ENCODE peak calls at places on chromosomes 5 and 9, in four cellular contexts. G, I, K and Z are unnamed samples. For H3K4me1, the result is how much of the 10 kb centered on the place peaks cover.

GRCh38 chr5:114419941-114420340 is 58.1 kb downstream of the KCNN2 start:
- DNase-seq in G (no peak), K (no peak), I (no peak), Z (no peak)

GRCh38 chr9:89996106-89996505 is 391.3 kb downstream of the GADD45G start:
- DNase-seq in G (no peak), K (no peak), I (no peak), Z (no peak)

GRCh38 chr5:83306572-83307241 is 164.8 kb upstream of the VCAN start:
- DNase-seq in I (no peak), G (peak), K (no peak), Z (peak)

GRCh38 chr9:76510041-76510440 is 51.1 kb downstream of the GCNT1 start:
- DNase-seq in G (no peak), K (no peak), I (no peak), Z (peak)

GRCh38 chr9:94971378-94972131 is 245.1 kb downstream of the AOPEP start:
- DNase-seq in I (peak), G (no peak), K (no peak), Z (no peak)

GRCh38 chr5:28344803-28345433 is 1306.5 kb upstream of the CDH9 start:
- DNase-seq in K (no peak), G (no peak), I (peak), Z (peak)

GRCh38 chr9:133057006-133057405 is 4.8 kb upstream of the CEL start:
- DNase-seq in K (no peak), G (no peak), I (no peak), Z (no peak)

GRCh38 chr5:1521054-1521453 is 2.7 kb downstream of the LPCAT1 start:
- DNase-seq in I (peak), G (no peak), K (no peak), Z (no peak)

GRCh38 chr9:75001719-75002421 is 26.2 kb downstream of the CARNMT1 start:
- DNase-seq in I (no peak), G (no peak), K (no peak), Z (peak)

GRCh38 chr9:120891255-120891954 is 14.4 kb upstream of the PHF19 start:
- DNase-seq in K (no peak), I (no peak), G (no peak), Z (no peak)

GRCh38 chr5:18792145-18792544 is 1157.9 kb downstream of the TAF11L14 start:
- DNase-seq in K (no peak), I (no peak), G (no peak), Z (no peak)

GRCh38 chr5:5403736-5404135 is 18.7 kb upstream of the ICE1 start:
- DNase-seq in K (no peak), G (no peak), I (no peak), Z (no peak)

GRCh38 chr5:57887851-57888621 is 405.4 kb upstream of the ACTBL2 start:
- DNase-seq in K (no peak), G (no peak), I (peak), Z (peak)

GRCh38 chr9:132250324-132251262 is 88.7 kb downstream of the NTNG2 start:
- DNase-seq in K (no peak), I (no peak), G (peak), Z (no peak)

GRCh38 chr5:16455670-16456069 is 9.9 kb downstream of the ZNF622 start:
- DNase-seq in I (no peak), G (no peak), K (no peak), Z (peak)

GRCh38 chr5:10584714-10585113 is 20.8 kb downstream of the ANKRD33B start:
- DNase-seq in G (no peak), K (no peak), I (no peak), Z (no peak)

GRCh38 chr5:59140133-59140532 is 557.3 kb downstream of the RAB3C start:
- DNase-seq in I (no peak), G (no peak), K (no peak), Z (no peak)

GRCh38 chr5:68380071-68380470 is 164.5 kb downstream of the PIK3R1 start:
- DNase-seq in G (no peak), I (no peak), K (no peak), Z (no peak)

GRCh38 chr9:92612816-92613215 is 57.1 kb downstream of the IPPK start:
- DNase-seq in I (no peak), G (no peak), K (no peak), Z (no peak)

GRCh38 chr9:15485836-15486678 is 24.7 kb downstream of the PSIP1 start:
- DNase-seq in K (no peak), G (no peak), I (no peak), Z (peak)

GRCh38 chr5:129664336-129664937 is 83.5 kb upstream of the MINAR2 start:
- DNase-seq in G (no peak), K (no peak), I (peak), Z (peak)

GRCh38 chr5:115423541-115423940 is 121.0 kb downstream of the FEM1C start:
- DNase-seq in G (peak), K (no peak), I (no peak), Z (peak)

GRCh38 chr5:41524174-41524573 is 13.8 kb upstream of the PLCXD3 start:
- DNase-seq in G (no peak), K (no peak), I (no peak), Z (peak)

GRCh38 chr9:107484117-107484723 is 5.3 kb downstream of the KLF4 start:
- DNase-seq in K (no peak), G (no peak), I (peak), Z (peak)

GRCh38 chr5:109312695-109313094 is 97.1 kb downstream of the PJA2 start:
- DNase-seq in K (no peak), I (no peak), G (no peak), Z (no peak)

GRCh38 chr5:151234476-151235238 is 10.8 kb upstream of the CCDC69 start:
- DNase-seq in I (peak), G (peak), K (no peak), Z (no peak)

GRCh38 chr9:125494555-125494920 is 212.5 kb downstream of the MAPKAP1 start:
- DNase-seq in G (no peak), I (no peak), K (no peak), Z (no peak)

GRCh38 chr5:150079655-150080461 is 6.5 kb downstream of the CSF1R start:
- DNase-seq in G (peak), K (no peak), I (peak), Z (no peak)

GRCh38 chr5:138942861-138943260 is 67.7 kb upstream of the LRRTM2 start:
- DNase-seq in I (no peak), K (no peak), G (no peak), Z (no peak)

GRCh38 chr5:141641634-141642278 is 5.0 kb downstream of the RELL2 start:
- DNase-seq in K (no peak), I (no peak), G (no peak), Z (no peak)

GRCh38 chr5:78076351-78076750 is 218.1 kb downstream of the AP3B1 start:
- DNase-seq in I (no peak), K (no peak), G (no peak), Z (no peak)

GRCh38 chr5:116733995-116734716 is 159.5 kb upstream of the SEMA6A start:
- DNase-seq in K (no peak), G (no peak), I (peak), Z (no peak)

GRCh38 chr5:124979174-124979573 is 232.7 kb upstream of the ZNF608 start:
- DNase-seq in K (no peak), G (no peak), I (no peak), Z (no peak)

GRCh38 chr5:95780597-95780996 is 41.9 kb downstream of the GLRX start:
- DNase-seq in I (no peak), G (no peak), K (no peak), Z (no peak)

GRCh38 chr9:109791003-109791677 is 11.1 kb downstream of the PALM2AKAP2 start:
- DNase-seq in I (no peak), G (no peak), K (no peak), Z (no peak)

DNA sequence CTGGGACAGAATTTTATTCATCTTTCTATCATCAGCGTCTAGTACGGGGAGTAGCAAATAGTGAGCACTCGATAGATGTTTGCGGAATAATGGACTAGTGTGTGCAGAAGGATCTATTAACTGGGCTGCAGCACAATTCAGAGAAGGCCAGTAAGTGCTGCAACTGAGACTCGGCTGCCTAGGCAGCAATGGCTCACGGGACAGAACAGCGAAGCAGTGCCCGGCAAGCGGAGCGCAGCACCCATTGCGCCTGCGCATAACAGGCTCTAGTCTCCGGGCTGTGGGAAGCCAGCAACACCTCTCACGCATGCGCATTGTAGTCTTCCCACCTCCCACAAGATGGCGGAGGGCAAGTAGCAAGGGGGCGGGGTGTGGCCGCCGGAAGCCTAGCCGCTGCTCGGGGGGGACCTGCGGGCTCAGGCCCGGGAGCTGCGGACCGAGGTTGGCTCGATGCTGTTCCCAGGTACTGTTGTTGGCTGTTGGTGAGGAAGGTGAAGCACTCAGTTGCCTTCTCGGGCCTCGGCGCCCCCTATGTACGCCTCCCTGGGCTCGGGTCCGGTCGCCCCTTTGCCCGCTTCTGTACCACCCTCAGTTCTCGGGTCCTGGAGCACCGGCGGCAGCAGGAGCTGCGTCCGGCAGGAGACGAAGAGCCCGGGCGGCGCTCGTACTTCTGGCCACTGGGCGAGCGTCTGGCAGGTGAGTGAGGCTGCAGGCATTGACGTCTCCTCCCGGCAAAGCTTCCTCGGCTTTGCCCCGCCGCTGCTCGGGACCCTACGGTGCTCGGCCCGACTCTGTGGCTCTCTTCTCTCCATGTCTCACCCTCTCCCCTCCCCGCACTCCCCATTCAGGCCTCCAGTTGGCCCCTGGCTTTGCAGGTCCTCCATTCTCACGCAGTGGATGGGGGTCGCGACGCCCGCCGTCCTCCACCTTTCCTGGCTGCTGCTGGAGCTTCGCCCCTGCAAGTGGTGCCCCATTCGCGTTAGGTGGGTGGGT is 30.2 kb upstream of the APC start:
- DNase-seq in G (peak), I (peak), K (peak), Z (peak)
- TF ChIP-seq CTCF in G (peak), I (peak), K (no peak), Z (no peak)

GRCh38 chr5:177303121-177303924 is at the start of the genes PRELID1 and RAB24:
- DNase-seq in I (peak), K (no peak), G (peak), Z (peak)

GRCh38 chr5:177302354-177303110 is 987 bp downstream of the RAB24 start:
- DNase-seq in I (no peak), G (peak), K (no peak), Z (no peak)

GRCh38 chr5:177301503-177302165 is 1.9 kb downstream of the RAB24 start:
- DNase-seq in I (no peak), K (no peak), G (peak), Z (no peak)

GRCh38 chr5:177304392-177305119 is 957 bp downstream of the PRELID1 start:
- DNase-seq in K (no peak), I (no peak), G (peak), Z (no peak)

GRCh38 chr5:177303925-177304391 is 359 bp downstream of the PRELID1 start:
- DNase-seq in K (no peak), G (peak), I (no peak), Z (no peak)
- H3K4me1 ChIP-seq in K (half or more), G (under half), I (under half), Z (under half)

GRCh38 chr9:70486127-70486526 is 71.7 kb upstream of the KLF9 start:
- DNase-seq in I (no peak), G (peak), K (no peak), Z (no peak)
- H3K27ac ChIP-seq in I (no peak), G (peak), K (no peak), Z (no peak)

GRCh38 chr5:160802567-160802966 is 49.4 kb downstream of the ATP10B start:
- DNase-seq in G (no peak), K (no peak), I (peak), Z (no peak)
- TF ChIP-seq CTCF in G (no peak), K (no peak), I (no peak), Z (no peak)

GRCh38 chr5:378301-378891 is 56.9 kb downstream of the AHRR start:
- DNase-seq in K (no peak), G (no peak), I (no peak), Z (no peak)
- H3K4me1 ChIP-seq in K (under half), G (under half), I (under half), Z (under half)

GRCh38 chr5:172956228-172956627 is 3.0 kb upstream of the RPL26L1 start:
- DNase-seq in G (no peak), K (no peak), I (no peak), Z (no peak)

GRCh38 chr5:172956936-172957335 is 2.3 kb upstream of the RPL26L1 start:
- DNase-seq in G (no peak), K (no peak), I (no peak), Z (no peak)

GRCh38 chr5:172959824-172960799 is 888 bp downstream of the RPL26L1 start:
- DNase-seq in K (no peak), I (no peak), G (no peak), Z (no peak)

GRCh38 chr5:172958268-172959046 is 767 bp upstream of the RPL26L1 start:
- DNase-seq in G (peak), K (peak), I (peak), Z (peak)

DNA sequence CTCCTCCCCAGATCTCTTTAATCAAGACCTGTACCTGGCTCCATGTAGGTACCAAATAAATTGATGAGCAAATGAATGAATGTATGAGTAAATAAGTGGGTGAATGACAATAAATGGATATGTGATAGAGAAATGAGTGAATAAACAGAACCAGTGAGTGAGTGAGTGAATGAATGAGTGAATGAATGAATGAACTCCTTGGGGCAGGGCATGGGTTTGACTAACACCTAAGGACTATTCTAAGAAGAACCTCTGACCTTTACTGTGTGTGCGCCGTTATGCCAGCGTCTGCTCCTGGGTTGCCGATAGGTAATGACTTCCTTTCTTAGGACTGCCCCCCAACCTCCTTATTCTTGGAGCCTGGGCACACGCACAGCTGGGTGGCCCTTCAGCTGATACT is 1.8 kb upstream of the RPL26L1 start:
- DNase-seq in G (no peak), K (no peak), I (no peak), Z (no peak)
- H3K27ac ChIP-seq in G (no peak), K (no peak), I (no peak), Z (no peak)

GRCh38 chr5:33588654-33589372 is 148.0 kb downstream of the TARS1 start:
- DNase-seq in K (no peak), G (peak), I (peak), Z (peak)
- TF ChIP-seq CTCF in K (peak), G (no peak), I (peak), Z (peak)

GRCh38 chr5:14209222-14209822 is 66.2 kb downstream of the TRIO start:
- DNase-seq in I (no peak), K (no peak), G (no peak), Z (no peak)

GRCh38 chr5:14211818-14212799 is 69.0 kb downstream of the TRIO start:
- DNase-seq in K (no peak), I (no peak), G (no peak), Z (no peak)

GRCh38 chr5:14209836-14210235 is 66.7 kb downstream of the TRIO start:
- DNase-seq in K (no peak), I (no peak), G (no peak), Z (no peak)

GRCh38 chr5:14212838-14213237 is 69.7 kb downstream of the TRIO start:
- DNase-seq in G (no peak), K (no peak), I (no peak), Z (no peak)

DNA sequence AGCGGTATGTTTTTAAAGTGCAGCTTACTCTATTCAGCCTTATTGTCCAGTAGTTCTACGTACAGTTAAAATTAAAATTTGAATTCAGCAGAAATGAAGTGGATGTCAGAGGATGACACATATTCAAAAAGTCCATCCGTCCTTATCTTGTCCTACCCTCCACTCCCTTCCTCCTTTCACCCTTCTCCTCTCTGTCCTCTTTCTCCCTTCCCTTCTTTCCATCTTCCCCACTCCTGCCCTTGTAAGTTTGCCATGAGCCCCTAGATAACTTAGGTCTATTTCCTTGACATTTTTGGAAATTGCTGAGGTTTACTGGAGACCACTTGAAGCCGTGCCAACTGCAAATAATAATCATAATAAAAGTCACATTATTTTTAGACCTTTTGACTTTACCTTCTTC is 67.6 kb downstream of the TRIO start:
- DNase-seq in I (no peak), K (no peak), G (no peak), Z (no peak)
- H3K4me1 ChIP-seq in I (under half), K (half or more), G (half or more), Z (under half)

GRCh38 chr9:18396102-18396728 is 77.7 kb upstream of the ADAMTSL1 start:
- DNase-seq in I (peak), K (no peak), G (no peak), Z (peak)
- H3K27ac ChIP-seq in I (no peak), K (no peak), G (no peak), Z (no peak)

GRCh38 chr9:35566417-35566816 is 38.6 kb upstream of the TESK1 start:
- DNase-seq in G (peak), I (no peak), K (no peak), Z (peak)
- TF ChIP-seq CTCF in G (peak), I (no peak), K (no peak), Z (no peak)